ENCODE peak calls at places on chromosomes 11 and 22, in seven cellular contexts. One of them, this sample, is unnamed.

GRCh38 chr11:76030973-76031590 is 175.2 kb downstream of the WNT11 start:
- DNase-seq in cardiac fibroblast: peak; percentile 58
- DNase-seq in NCI-H1436: no peak
- DNase-seq in LNCaP clone FGC: no peak
- DNase-seq in astrocyte of the hippocampus: peak; percentile 9
- DNase-seq in GM18507: no peak
- DNase-seq in activated CD4-positive, alpha-beta T cell treated with anti-CD3 and anti-CD28 coated beads, Interleukin-2, amount 50 U/mL, for 1 hour: no peak
- DNase-seq in this sample: no peak

GRCh38 chr22:29011200-29011867 is 50.3 kb downstream of the C22orf31 start:
- DNase-seq in cardiac fibroblast: no peak
- DNase-seq in NCI-H1436: no peak
- DNase-seq in LNCaP clone FGC: no peak
- DNase-seq in astrocyte of the hippocampus: peak; percentile 76
- DNase-seq in GM18507: no peak
- DNase-seq in activated CD4-positive, alpha-beta T cell treated with anti-CD3 and anti-CD28 coated beads, Interleukin-2, amount 50 U/mL, for 1 hour: no peak
- DNase-seq in this sample: peak; percentile 57

GRCh38 chr22:30275625-30276024 is 9.0 kb upstream of the OSM start:
- DNase-seq in cardiac fibroblast: no peak
- DNase-seq in NCI-H1436: no peak
- DNase-seq in LNCaP clone FGC: no peak
- DNase-seq in astrocyte of the hippocampus: no peak
- DNase-seq in GM18507: no peak
- DNase-seq in activated CD4-positive, alpha-beta T cell treated with anti-CD3 and anti-CD28 coated beads, Interleukin-2, amount 50 U/mL, for 1 hour: no peak
- DNase-seq in this sample: no peak

GRCh38 chr11:48141475-48142100 is 75.0 kb upstream of the OR4B1 start:
- DNase-seq in cardiac fibroblast: peak; percentile 31
- DNase-seq in NCI-H1436: no peak
- DNase-seq in LNCaP clone FGC: no peak
- DNase-seq in astrocyte of the hippocampus: peak; percentile 56
- DNase-seq in GM18507: no peak
- DNase-seq in activated CD4-positive, alpha-beta T cell treated with anti-CD3 and anti-CD28 coated beads, Interleukin-2, amount 50 U/mL, for 1 hour: no peak
- DNase-seq in this sample: no peak

GRCh38 chr11:3604169-3604568 is 37.6 kb downstream of the ART5 start:
- DNase-seq in cardiac fibroblast: no peak
- DNase-seq in NCI-H1436: no peak
- DNase-seq in LNCaP clone FGC: no peak
- DNase-seq in astrocyte of the hippocampus: no peak
- DNase-seq in GM18507: no peak
- DNase-seq in activated CD4-positive, alpha-beta T cell treated with anti-CD3 and anti-CD28 coated beads, Interleukin-2, amount 50 U/mL, for 1 hour: no peak
- DNase-seq in this sample: no peak

GRCh38 chr22:39129081-39129480 is 23.4 kb downstream of the CBX7 start:
- DNase-seq in cardiac fibroblast: no peak
- DNase-seq in NCI-H1436: no peak
- DNase-seq in LNCaP clone FGC: no peak
- DNase-seq in astrocyte of the hippocampus: no peak
- DNase-seq in GM18507: no peak
- DNase-seq in activated CD4-positive, alpha-beta T cell treated with anti-CD3 and anti-CD28 coated beads, Interleukin-2, amount 50 U/mL, for 1 hour: no peak
- DNase-seq in this sample: peak; percentile 65

GRCh38 chr11:6727971-6728890 is 43.5 kb downstream of the OR2AG2 start:
- DNase-seq in cardiac fibroblast: no peak
- DNase-seq in NCI-H1436: no peak
- DNase-seq in LNCaP clone FGC: no peak
- DNase-seq in astrocyte of the hippocampus: no peak
- DNase-seq in GM18507: no peak
- DNase-seq in activated CD4-positive, alpha-beta T cell treated with anti-CD3 and anti-CD28 coated beads, Interleukin-2, amount 50 U/mL, for 1 hour: no peak
- DNase-seq in this sample: no peak

GRCh38 chr11:43555811-43556210 is 124.7 kb upstream of the HSD17B12 start:
- DNase-seq in cardiac fibroblast: peak; percentile 48
- DNase-seq in NCI-H1436: no peak
- DNase-seq in LNCaP clone FGC: no peak
- DNase-seq in astrocyte of the hippocampus: no peak
- DNase-seq in GM18507: no peak
- DNase-seq in activated CD4-positive, alpha-beta T cell treated with anti-CD3 and anti-CD28 coated beads, Interleukin-2, amount 50 U/mL, for 1 hour: no peak
- DNase-seq in this sample: no peak

GRCh38 chr22:41237707-41238569 is 2.8 kb downstream of the CHADL start:
- DNase-seq in cardiac fibroblast: peak; percentile 40
- DNase-seq in NCI-H1436: peak; percentile 59
- DNase-seq in LNCaP clone FGC: peak; percentile 33
- DNase-seq in astrocyte of the hippocampus: peak; percentile 73
- DNase-seq in GM18507: peak; percentile 78
- DNase-seq in activated CD4-positive, alpha-beta T cell treated with anti-CD3 and anti-CD28 coated beads, Interleukin-2, amount 50 U/mL, for 1 hour: peak; percentile 83
- DNase-seq in this sample: peak; percentile 86